ENCODE peak calls at places on chromosome 1, in eight cellular contexts. G is psoas muscle; S is CD8-positive, alpha-beta memory T cell; Y is HCT116; Z is pancreas; B is upper lobe of right lung; I is Peyer's patch; H is heart left ventricle. U is an unnamed sample.

GRCh38 chr1:223828162-223828848 is 17.4 kb downstream of the TP53BP2 start:
- DNase-seq in I (no peak), Z (no peak), Y (no peak), G (no peak), B (no peak), S (no peak), H (no peak), U (no peak)

GRCh38 chr1:52195161-52195560 is 53.3 kb downstream of the ZFYVE9 start:
- DNase-seq in G (no peak), H (no peak), Y (no peak), Z (no peak), B (no peak), S (no peak), I (no peak), U (no peak)

GRCh38 chr1:151721788-151722510 is 627 bp downstream of the RIIAD1 start:
- DNase-seq in S (no peak), G (no peak), Y (no peak), I (peak; percentile 19), B (no peak), Z (no peak), H (no peak), U (no peak)

GRCh38 chr1:184624626-184625025 is 130.0 kb downstream of the EDEM3 start:
- DNase-seq in I (no peak), G (no peak), H (no peak), Y (no peak), Z (no peak), S (no peak), B (no peak), U (no peak)

GRCh38 chr1:236057546-236057945 is 7.3 kb downstream of the NID1 start:
- DNase-seq in Z (no peak), H (no peak), B (no peak), G (no peak), S (no peak), Y (no peak), I (no peak), U (no peak)

GRCh38 chr1:18831656-18832055 is 27.8 kb downstream of the TAS1R2 start:
- DNase-seq in G (no peak), S (no peak), H (no peak), Y (no peak), Z (no peak), B (no peak), I (no peak), U (no peak)

GRCh38 chr1:165468850-165469249 is 23.9 kb upstream of the RXRG start:
- DNase-seq in B (no peak), Z (no peak), H (no peak), S (no peak), I (no peak), G (no peak), Y (no peak), U (no peak)

GRCh38 chr1:47655521-47656300 is 217.9 kb downstream of the FOXD2 start:
- DNase-seq in H (peak; percentile 7), G (no peak), Y (no peak), B (peak; percentile 13), S (no peak), Z (no peak), I (no peak), U (no peak)

GRCh38 chr1:21926814-21927530 is 10.1 kb downstream of the HSPG2 start:
- DNase-seq in I (no peak), G (peak; percentile 90), H (peak; percentile 85), B (no peak), Z (no peak), S (no peak), Y (no peak), U (no peak)

GRCh38 chr1:113146242-113147072 is 73.5 kb downstream of the LRIG2 start:
- DNase-seq in H (no peak), B (no peak), Y (no peak), S (peak; percentile 3), I (no peak), G (no peak), Z (no peak), U (no peak)

GRCh38 chr1:57410532-57410931 is 13.3 kb downstream of the DAB1 start:
- DNase-seq in Z (no peak), B (no peak), S (no peak), G (no peak), Y (no peak), H (no peak), I (no peak), U (no peak)

DNA sequence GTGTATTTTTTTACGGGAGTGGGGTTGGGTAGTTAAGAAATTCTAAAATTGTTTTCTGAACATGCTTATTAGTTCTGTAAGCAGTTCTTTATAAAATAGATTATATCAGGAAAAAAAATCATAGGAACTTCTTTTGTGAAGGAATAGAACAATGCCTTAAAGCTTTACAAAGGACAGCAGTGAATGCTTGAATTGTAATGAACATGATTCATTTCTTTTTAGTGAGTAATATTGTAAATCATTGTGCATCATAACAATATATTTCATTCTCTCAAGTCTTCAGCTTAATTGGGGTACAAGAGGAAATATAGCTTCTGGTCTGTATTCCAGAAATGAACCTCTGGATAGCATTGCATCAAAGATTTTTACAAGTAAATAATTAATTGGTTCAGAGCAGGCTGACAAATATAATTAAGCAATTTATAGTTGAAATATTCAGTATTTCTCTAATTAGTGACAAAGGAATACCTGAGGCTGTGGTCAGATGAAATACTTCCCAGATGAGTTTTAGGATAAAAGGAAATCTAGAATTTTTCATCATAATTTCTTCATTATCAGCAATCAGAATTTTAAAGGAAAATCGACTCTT is 112.6 kb downstream of the NEK7 start:
- DNase-seq in B (no peak), S (no peak), I (no peak), G (no peak), Z (no peak), Y (no peak), H (no peak), U (no peak)
- H3K27ac ChIP-seq in B (no peak overlapping the region), S (no peak overlapping the region), I (no peak overlapping the region), G (no peak overlapping the region), Z (no peak overlapping the region), Y (no peak overlapping the region), H (peak overlapping the region; percentile 46), U (no peak overlapping the region)

DNA sequence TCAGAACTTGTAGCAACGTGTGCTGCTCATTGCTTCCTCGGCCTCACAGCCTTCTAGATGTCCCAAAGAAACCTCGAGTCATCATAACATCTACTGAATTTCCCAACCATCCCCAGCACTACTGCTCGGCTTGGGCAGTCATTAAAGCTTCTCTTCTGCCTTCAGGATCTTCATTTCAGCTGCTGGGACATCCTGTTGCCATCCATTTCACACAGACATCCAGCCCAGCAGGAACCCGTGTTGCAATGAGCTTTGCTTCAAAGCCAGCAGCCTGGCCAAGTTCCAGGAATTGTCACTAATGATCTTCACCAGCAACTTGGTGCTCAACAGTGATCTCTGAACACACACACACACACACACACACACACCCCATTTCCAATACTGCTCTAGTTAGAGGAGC is 18.5 kb downstream of the WLS start:
- DNase-seq in Y (no peak), S (no peak), B (no peak), G (peak; percentile 88), I (no peak), H (peak; percentile 76), Z (peak; percentile 23), U (peak; percentile 73)
- H3K27ac ChIP-seq in Y (no peak overlapping the region), S (no peak overlapping the region), B (peak overlapping the region; percentile 37), G (no peak overlapping the region), I (peak overlapping the region; percentile 20), H (no peak overlapping the region), Z (no peak overlapping the region), U (no peak overlapping the region)

GRCh38 chr1:172654535-172654934 is 4.4 kb upstream of the FASLG start:
- DNase-seq in H (no peak), B (no peak), Y (no peak), I (no peak), G (no peak), S (no peak), Z (no peak), U (no peak)
- H3K27ac ChIP-seq in H (no peak overlapping the region), B (no peak overlapping the region), Y (no peak overlapping the region), I (no peak overlapping the region), G (no peak overlapping the region), S (no peak overlapping the region), Z (no peak overlapping the region), U (no peak overlapping the region)

DNA sequence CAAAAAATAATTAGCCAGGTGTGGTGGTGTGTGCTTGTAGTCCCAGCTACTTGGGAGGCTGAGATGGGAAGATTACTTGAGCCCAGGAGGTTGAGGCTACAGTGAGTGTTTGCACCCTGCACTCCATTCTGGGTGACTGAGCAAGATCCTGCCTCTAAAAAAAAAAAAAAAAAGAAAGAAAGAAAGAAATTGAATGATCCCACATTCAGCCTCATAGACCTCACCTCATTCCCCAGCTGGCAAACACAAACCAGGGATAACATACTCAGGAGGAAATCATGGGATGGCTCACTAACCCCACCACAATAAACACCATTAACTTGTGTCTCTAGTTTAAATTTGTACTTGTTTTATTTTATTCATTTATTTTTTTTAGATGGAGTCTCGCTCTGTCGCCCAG is 8.5 kb downstream of the ENSA start:
- DNase-seq in H (no peak), G (no peak), S (no peak), Z (no peak), Y (no peak), I (no peak), B (no peak), U (no peak)
- H3K27ac ChIP-seq in H (peak overlapping the region; percentile 84), G (peak overlapping the region; percentile 71), S (no peak overlapping the region), Z (no peak overlapping the region), Y (peak overlapping the region; percentile 38), I (peak overlapping the region; percentile 56), B (peak overlapping the region; percentile 39), U (peak overlapping the region; percentile 7)

DNA sequence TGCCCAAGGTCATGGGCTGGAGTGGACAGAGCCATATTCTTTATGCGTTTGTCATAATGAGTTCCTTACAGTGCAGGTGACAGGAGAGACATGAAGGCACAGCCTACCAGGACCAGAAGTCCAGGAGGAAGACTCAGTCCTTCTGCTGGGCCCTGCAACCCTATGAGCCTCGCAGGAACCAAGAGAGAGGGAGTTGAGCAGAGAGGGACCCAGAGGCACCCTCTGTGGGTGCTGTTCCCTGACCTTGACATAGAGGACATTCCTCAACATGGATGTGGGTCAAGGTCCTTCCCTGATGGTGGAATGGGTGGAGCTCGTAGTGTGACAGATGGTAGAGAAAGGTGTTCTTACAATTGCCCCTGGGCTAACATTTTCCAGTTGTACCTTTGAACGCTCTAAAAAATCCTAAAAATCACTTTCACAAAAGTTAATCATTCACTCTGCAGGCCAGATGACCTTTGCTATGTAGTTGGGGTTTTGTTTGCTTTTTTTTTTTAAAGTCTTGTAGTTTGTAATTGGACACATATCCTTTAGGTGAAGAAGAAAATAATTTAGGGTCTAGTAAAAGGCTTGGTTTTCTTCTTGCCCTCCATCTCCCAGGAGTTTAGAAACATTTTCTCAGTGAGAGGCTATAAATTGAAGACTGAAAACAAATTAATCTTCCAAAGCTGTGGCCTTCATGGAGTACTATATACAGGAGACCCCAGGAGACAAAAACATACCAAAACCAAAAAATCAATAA is 41.9 kb downstream of the MAB21L3 start:
- DNase-seq in Z (no peak), B (no peak), Y (no peak), S (no peak), H (no peak), I (no peak), G (no peak), U (peak; percentile 71)
- H3K27ac ChIP-seq in Z (no peak overlapping the region), B (no peak overlapping the region), Y (no peak overlapping the region), S (no peak overlapping the region), H (no peak overlapping the region), I (peak overlapping the region; percentile 86), G (no peak overlapping the region), U (peak overlapping the region; percentile 65)

GRCh38 chr1:84289169-84289785 is 12.2 kb upstream of the SAMD13 start:
- DNase-seq in Z (no peak), S (no peak), B (no peak), I (no peak), Y (no peak), H (no peak), G (no peak), U (no peak)
- H3K27ac ChIP-seq in Z (no peak overlapping the region), S (no peak overlapping the region), B (no peak overlapping the region), I (no peak overlapping the region), Y (no peak overlapping the region), H (no peak overlapping the region), G (no peak overlapping the region), U (no peak overlapping the region)

U was measured in colonic mucosa.